ENCODE peak calls at places on chromosomes 13 and 19, in five cellular contexts. R, O, C, T and D are unnamed samples.

GRCh38 chr13:54628383-54628782 is 1599.8 kb downstream of the OLFM4 start:
- DNase-seq in R (no peak), O (no peak), C (no peak), T (no peak), D (no peak)

GRCh38 chr13:33536639-33537425 is 251.3 kb upstream of the STARD13 start:
- DNase-seq in R (no peak), O (no peak), C (no peak), T (no peak), D (peak)

GRCh38 chr19:5587661-5588060 is 19.9 kb upstream of the TINCR start:
- DNase-seq in R (no peak), O (peak), C (no peak), T (no peak), D (no peak)

GRCh38 chr19:51382004-51382403 is 5.8 kb downstream of the LIM2 start:
- DNase-seq in R (no peak), O (no peak), C (no peak), T (no peak), D (no peak)

GRCh38 chr19:48511321-48511731 is 309 bp downstream of the LMTK3 start:
- DNase-seq in R (no peak), O (peak), C (no peak), T (no peak), D (no peak)

GRCh38 chr13:66364346-66364745 is 865.8 kb downstream of the PCDH9 start:
- DNase-seq in R (no peak), O (no peak), C (no peak), T (no peak), D (no peak)

GRCh38 chr13:28856284-28856683 is 36.1 kb downstream of the MTUS2 start:
- DNase-seq in R (no peak), O (no peak), C (no peak), T (no peak), D (no peak)

GRCh38 chr13:38366954-38367645 is 17.4 kb downstream of the UFM1 start:
- DNase-seq in R (no peak), O (no peak), C (no peak), T (no peak), D (no peak)

GRCh38 chr13:109357751-109358150 is 428.6 kb downstream of the IRS2 start:
- DNase-seq in R (no peak), O (no peak), C (no peak), T (no peak), D (no peak)

GRCh38 chr13:54361460-54361859 is 1332.8 kb downstream of the OLFM4 start:
- DNase-seq in R (no peak), O (no peak), C (no peak), T (no peak), D (no peak)

DNA sequence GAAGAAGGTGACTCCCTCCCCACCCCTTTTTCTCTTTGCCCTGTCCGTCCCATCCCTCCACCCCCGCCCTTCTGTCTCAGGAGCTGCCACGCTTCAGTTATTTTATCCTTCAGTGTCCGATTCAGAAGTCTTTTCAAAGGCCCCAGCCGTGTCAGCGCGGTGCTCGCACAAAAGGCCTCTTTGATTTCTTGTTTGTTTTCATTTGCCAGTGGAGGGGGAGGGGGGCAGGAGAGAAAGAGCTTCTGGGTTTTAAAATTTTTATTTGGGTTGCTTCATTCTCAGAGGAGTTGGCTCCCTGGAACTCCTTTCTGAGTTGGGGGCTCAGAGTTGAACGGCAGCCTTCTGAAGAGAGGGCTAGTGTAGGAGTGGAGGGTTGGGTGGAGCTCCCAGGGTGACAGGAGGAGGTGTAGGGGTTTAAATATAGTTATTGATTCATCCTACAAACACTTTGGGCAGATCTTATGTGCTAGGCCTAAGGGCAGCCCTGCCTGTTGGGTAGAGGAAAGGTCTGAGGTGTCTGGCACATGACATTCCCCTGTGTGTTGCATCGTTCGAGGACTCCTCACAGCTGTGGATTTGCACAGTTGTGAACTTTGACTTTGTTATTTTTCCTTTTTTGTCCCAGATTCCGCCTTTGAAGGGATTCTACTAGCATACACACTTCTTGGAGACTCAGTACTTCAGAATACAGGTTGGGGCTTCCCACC is 36.8 kb downstream of the NFIX start:
- DNase-seq in R (no peak), O (no peak), C (no peak), T (no peak), D (no peak)
- TF ChIP-seq POLR2A in R (no peak), O (no peak), C (no peak), T (no peak), D (no peak)

GRCh38 chr19:44755219-44755618 is 6.7 kb downstream of the BCL3 start:
- DNase-seq in R (no peak), O (no peak), C (no peak), T (no peak), D (no peak)

GRCh38 chr19:44754743-44755066 is 6.2 kb downstream of the BCL3 start:
- DNase-seq in R (no peak), O (no peak), C (no peak), T (no peak), D (no peak)

GRCh38 chr19:44757735-44758505 is 9.4 kb downstream of the BCL3 start:
- DNase-seq in R (peak), O (peak), C (peak), T (peak), D (no peak)

GRCh38 chr19:44757057-44757734 is 8.7 kb downstream of the BCL3 start:
- DNase-seq in R (peak), O (no peak), C (peak), T (peak), D (no peak)

GRCh38 chr19:44756089-44756562 is 7.6 kb downstream of the BCL3 start:
- DNase-seq in R (no peak), O (no peak), C (no peak), T (no peak), D (no peak)
- H3K27ac ChIP-seq in R (peak), O (peak), C (peak), T (peak), D (peak)

DNA sequence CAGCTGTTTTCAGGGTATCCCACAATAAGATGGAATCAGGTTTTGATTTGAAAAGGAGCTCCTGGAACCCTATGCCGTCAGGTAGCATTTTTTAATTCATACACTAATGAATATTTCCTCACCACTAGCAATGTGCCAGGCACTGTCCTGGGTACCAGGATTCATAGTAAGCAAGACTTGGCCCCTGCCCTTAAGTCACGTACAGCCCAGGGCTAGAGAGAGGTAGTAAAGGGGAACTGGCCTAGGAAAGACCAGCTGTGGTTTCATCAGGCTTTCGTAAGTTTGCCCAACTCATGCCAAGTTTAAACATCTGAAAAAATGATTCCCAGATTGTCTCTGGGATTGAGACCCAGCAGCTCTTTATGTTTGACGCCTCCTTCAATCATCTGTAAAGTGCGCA is 45.9 kb upstream of the AMER2 start:
- DNase-seq in R (no peak), O (no peak), C (no peak), T (no peak), D (no peak)
- TF ChIP-seq POLR2AphosphoS5 in R (no peak), O (no peak), C (no peak), T (no peak), D (no peak)

GRCh38 chr13:31945202-31945978 is 86.2 kb upstream of the FRY start:
- DNase-seq in R (peak), O (no peak), C (peak), T (peak), D (peak)
- TF ChIP-seq POLR2A in R (no peak), O (no peak), C (no peak), T (no peak), D (peak)

DNA sequence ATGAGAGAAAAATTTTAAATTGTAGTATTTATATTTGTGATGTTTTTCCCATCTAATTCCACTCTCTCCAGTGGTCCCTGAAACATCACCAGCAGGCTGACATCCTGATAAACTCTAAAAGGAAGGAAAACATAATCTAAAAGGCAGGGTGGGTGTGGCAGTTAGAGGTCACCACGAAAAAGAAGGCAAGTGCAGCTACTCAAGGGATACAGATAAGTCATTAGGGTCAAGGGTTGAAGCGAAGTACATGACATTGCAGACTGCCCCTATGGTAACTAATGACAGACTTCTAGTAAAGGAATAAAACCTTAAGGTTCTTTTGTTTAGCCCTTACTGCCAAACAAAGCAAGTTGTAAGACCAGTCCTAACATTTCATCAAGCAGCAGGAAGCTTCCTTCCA is 6.0 kb upstream of the NEK3 start:
- DNase-seq in R (no peak), O (no peak), C (no peak), T (no peak), D (no peak)
- H3K27ac ChIP-seq in R (no peak), O (no peak), C (no peak), T (no peak), D (no peak)